ENCODE peak calls at places on chromosomes 11 and 22, in seven cellular contexts. I is HFF-Myc, J is GM10248, D is cardiac muscle cell, W is MM.1S, U is H9, F is neural crest cell. A is an unnamed sample.

GRCh38 chr11:64132982-64133705 is 32.8 kb downstream of the MACROD1 start:
- DNase-seq in I (no peak), J (no peak), D (no peak), W (no peak), U (no peak), F (no peak), A (no peak)

GRCh38 chr11:92376146-92376599 is 151.6 kb downstream of the FAT3 start:
- DNase-seq in I (no peak), J (no peak), D (no peak), W (no peak), U (no peak), F (no peak), A (no peak)

GRCh38 chr11:132586801-132587200 is 945.5 kb downstream of the OPCML start:
- DNase-seq in I (no peak), J (no peak), D (no peak), W (no peak), U (no peak), F (no peak), A (no peak)

GRCh38 chr22:46934746-46935491 is 172.5 kb downstream of the TBC1D22A start:
- DNase-seq in I (peak; percentile 29), J (peak; percentile 54), D (no peak), W (no peak), U (no peak), F (no peak), A (no peak)

GRCh38 chr11:3203221-3204043 is 15.2 kb downstream of the MRGPRG start:
- DNase-seq in I (no peak), J (no peak), D (peak; percentile 73), W (no peak), U (peak; percentile 76), F (no peak), A (peak; percentile 75)

GRCh38 chr22:44460287-44461082 is 37.5 kb downstream of the RTL6 start:
- DNase-seq in I (no peak), J (no peak), D (no peak), W (no peak), U (no peak), F (no peak), A (no peak)

GRCh38 chr11:35553831-35554230 is 28.4 kb upstream of the PAMR1 start:
- DNase-seq in I (peak; percentile 59), J (no peak), D (no peak), W (no peak), U (no peak), F (no peak), A (no peak)

GRCh38 chr11:27688076-27688475 is 12.2 kb downstream of the BDNF start:
- DNase-seq in I (no peak), J (no peak), D (no peak), W (no peak), U (peak; percentile 81), F (no peak), A (peak; percentile 16)

GRCh38 chr11:119709638-119710346 is 19.2 kb downstream of the NECTIN1 start:
- DNase-seq in I (peak; percentile 97), J (peak; percentile 75), D (peak; percentile 61), W (peak; percentile 48), U (peak; percentile 70), F (peak; percentile 46), A (peak; percentile 67)

GRCh38 chr22:47161631-47162030 is 399.2 kb downstream of the TBC1D22A start:
- DNase-seq in I (no peak), J (no peak), D (no peak), W (no peak), U (no peak), F (no peak), A (no peak)

GRCh38 chr22:19811811-19812771 is 42.6 kb downstream of the GNB1L start:
- DNase-seq in I (no peak), J (no peak), D (no peak), W (no peak), U (no peak), F (no peak), A (no peak)

GRCh38 chr11:113378013-113378412 is 9.6 kb upstream of the ANKK1 start:
- DNase-seq in I (no peak), J (no peak), D (no peak), W (no peak), U (no peak), F (no peak), A (no peak)

GRCh38 chr22:46062971-46063631 is 86.1 kb upstream of the WNT7B start:
- DNase-seq in I (no peak), J (no peak), D (no peak), W (no peak), U (no peak), F (no peak), A (no peak)

GRCh38 chr11:125207866-125208425 is 43.4 kb downstream of the PKNOX2 start:
- DNase-seq in I (no peak), J (no peak), D (no peak), W (no peak), U (no peak), F (no peak), A (no peak)

GRCh38 chr22:25493794-25494193 is 70.7 kb upstream of the GRK3 start:
- DNase-seq in I (no peak), J (no peak), D (no peak), W (no peak), U (no peak), F (no peak), A (no peak)

GRCh38 chr11:34432822-34433221 is 5.9 kb upstream of the CAT start:
- DNase-seq in I (no peak), J (no peak), D (no peak), W (no peak), U (no peak), F (no peak), A (no peak)

GRCh38 chr11:122661182-122661945 is 5.8 kb downstream of the UBASH3B start:
- DNase-seq in I (peak; percentile 56), J (no peak), D (no peak), W (no peak), U (no peak), F (no peak), A (peak; percentile 21)

GRCh38 chr11:124642628-124643027 is 20.0 kb downstream of the TBRG1 start:
- DNase-seq in I (no peak), J (no peak), D (no peak), W (no peak), U (no peak), F (no peak), A (no peak)

GRCh38 chr11:64088159-64089026 is 52.7 kb downstream of the FLRT1 start:
- DNase-seq in I (no peak), J (no peak), D (peak; percentile 47), W (no peak), U (peak; percentile 84), F (no peak), A (no peak)

GRCh38 chr11:21402274-21402673 is 732.9 kb downstream of the NELL1 start:
- DNase-seq in I (no peak), J (no peak), D (no peak), W (no peak), U (no peak), F (no peak), A (no peak)

GRCh38 chr11:111446404-111447152 is 65.6 kb downstream of the BTG4 start:
- DNase-seq in I (peak; percentile 88), J (peak; percentile 89), D (peak; percentile 82), W (peak; percentile 90), U (peak; percentile 82), F (peak; percentile 69), A (peak; percentile 64)

GRCh38 chr22:35361001-35361551 is 19.8 kb upstream of the HMOX1 start:
- DNase-seq in I (no peak), J (no peak), D (no peak), W (no peak), U (no peak), F (no peak), A (no peak)

GRCh38 chr11:70126494-70126893 is 48.4 kb downstream of the ANO1 start:
- DNase-seq in I (no peak), J (no peak), D (no peak), W (no peak), U (no peak), F (no peak), A (no peak)

GRCh38 chr11:69157156-69157821 is 1.6 kb downstream of the SMIM38 start:
- DNase-seq in I (no peak), J (peak; percentile 79), D (no peak), W (no peak), U (no peak), F (peak; percentile 77), A (peak; percentile 43)

GRCh38 chr22:49967333-49968241 is 7.0 kb downstream of the PIM3 start:
- DNase-seq in I (no peak), J (no peak), D (peak; percentile 42), W (peak; percentile 5), U (peak; percentile 33), F (peak; percentile 8), A (peak; percentile 33)

DNA sequence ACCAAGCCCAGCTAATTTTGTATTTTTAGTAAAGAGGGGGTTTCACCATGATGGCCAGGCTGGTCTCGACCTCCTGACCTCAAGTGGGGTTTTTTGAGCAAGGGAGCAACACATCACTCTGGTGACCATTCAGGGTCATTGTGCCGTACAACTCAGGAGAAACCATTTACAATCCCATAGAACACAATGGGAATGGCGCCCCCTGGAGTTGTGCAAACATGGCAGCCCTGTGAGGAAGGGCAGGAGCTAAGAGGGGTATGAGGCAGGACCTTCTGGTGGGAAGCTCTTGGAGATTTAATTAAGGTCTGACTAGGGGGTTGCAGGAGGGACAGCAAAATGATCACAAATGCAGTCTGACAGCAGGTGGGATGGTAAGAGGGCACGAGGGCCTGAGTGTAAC is 9.2 kb upstream of the CSF2RB start:
- DNase-seq in I (no peak), J (no peak), D (no peak), W (no peak), U (no peak), F (no peak), A (no peak)
- TF ChIP-seq CTCF in I (peak; percentile 20), J (no peak), D (peak; percentile 10), W (peak; percentile 14), U (peak; percentile 47), F (peak; percentile 36), A (no peak)

DNA sequence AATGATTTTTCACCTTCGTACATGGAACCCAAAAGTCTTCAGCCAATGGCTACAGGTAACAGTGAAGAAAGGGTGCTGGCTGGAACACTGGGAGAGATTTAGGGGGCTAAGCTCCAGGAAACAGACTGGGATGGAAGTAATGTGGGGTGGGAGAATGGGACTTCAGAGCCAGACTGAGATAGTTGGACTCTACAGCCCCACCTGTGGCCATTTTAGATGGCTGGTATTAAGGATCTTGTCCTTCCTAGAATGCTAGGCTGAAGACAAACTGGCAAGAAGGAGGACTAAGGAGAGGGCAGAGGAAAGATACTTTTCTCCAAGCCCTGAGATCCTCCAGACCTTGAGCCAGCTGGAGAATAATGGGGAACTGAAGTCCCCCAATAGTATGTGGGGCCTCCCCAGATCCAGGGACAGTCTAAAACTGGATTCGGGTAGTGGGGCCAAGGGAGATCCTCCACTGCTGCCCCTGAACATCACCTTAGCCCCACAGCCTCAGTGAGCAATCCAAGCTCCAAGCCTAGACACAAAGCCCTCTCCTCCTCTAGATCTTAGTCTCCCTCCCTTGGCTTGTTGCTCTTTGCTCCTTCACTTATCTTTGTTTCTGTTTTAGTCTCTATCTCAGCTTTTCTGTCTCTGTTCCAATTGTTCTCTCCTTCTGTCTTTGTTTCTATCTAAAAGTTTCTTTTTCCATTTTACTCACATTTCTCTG is 16.1 kb upstream of the RRAS2 start:
- DNase-seq in I (no peak), J (peak; percentile 22), D (no peak), W (no peak), U (peak; percentile 55), F (no peak), A (no peak)
- TF ChIP-seq CTCF in I (peak; percentile 20), J (no peak), D (peak; percentile 12), W (peak; percentile 16), U (peak; percentile 61), F (peak; percentile 23), A (peak; percentile 14)

GRCh38 chr11:44950625-44951472 is at the start of gene TP53I11:
- DNase-seq in I (no peak), J (peak; percentile 58), D (peak; percentile 87), W (peak; percentile 52), U (no peak), F (peak; percentile 68), A (peak; percentile 83)
- TF ChIP-seq CTCF in I (peak; percentile 46), J (peak; percentile 45), D (peak; percentile 60), W (peak; percentile 46), U (peak; percentile 97), F (peak; percentile 92), A (peak; percentile 61)

GRCh38 chr11:45405916-45406670 is 120.0 kb upstream of the SYT13 start:
- DNase-seq in I (no peak), J (no peak), D (no peak), W (no peak), U (no peak), F (no peak), A (no peak)
- TF ChIP-seq CTCF in I (peak; percentile 31), J (peak; percentile 33), D (peak; percentile 69), W (peak; percentile 26), U (peak; percentile 70), F (peak; percentile 65), A (peak; percentile 40)